ENCODE peak calls at places on chromosomes 6 and 20, in five cellular contexts. V is fibroblast of lung, A is esophagus squamous epithelium, Z is neural progenitor cell, U is psoas muscle. Q is an unnamed sample. For H3K9me3 and H3K36me3, the result is how much of the 10 kb centered on the place peaks cover.

GRCh38 chr20:38209736-38210405 is 44.8 kb upstream of the TGM2 start:
- DNase-seq in Z (no peak), V (no peak), U (no peak), A (no peak), Q (peak)

GRCh38 chr20:48180637-48181036 is 395.4 kb upstream of the SULF2 start:
- DNase-seq in Z (no peak), A (no peak), U (no peak), V (peak), Q (peak)

GRCh38 chr6:98833101-98834059 is 994 bp upstream of the POU3F2 start:
- DNase-seq in Z (peak), U (no peak), V (peak), A (no peak), Q (peak)

GRCh38 chr6:158654498-158654897 is 4.6 kb downstream of the SYTL3 start:
- DNase-seq in A (peak), V (peak), Z (no peak), U (peak), Q (peak)

GRCh38 chr6:56604186-56604585 is 38.5 kb downstream of the DST start:
- DNase-seq in A (no peak), U (no peak), Z (no peak), V (no peak), Q (no peak)

GRCh38 chr20:35909176-35909575 is 45.1 kb downstream of the SCAND1 start:
- DNase-seq in U (no peak), V (no peak), Z (no peak), A (no peak), Q (no peak)

GRCh38 chr6:114096553-114097172 is 125.7 kb upstream of the HDAC2 start:
- DNase-seq in V (peak), U (no peak), A (no peak), Z (peak), Q (no peak)

GRCh38 chr6:37302086-37302686 is 44.2 kb upstream of the TMEM217 start:
- DNase-seq in U (no peak), V (no peak), Z (no peak), A (no peak), Q (no peak)

GRCh38 chr6:159943101-159943632 is 25.7 kb upstream of the IGF2R start:
- DNase-seq in V (peak), A (no peak), U (peak), Z (no peak), Q (no peak)

GRCh38 chr6:74041420-74041819 is 345.4 kb downstream of the CD109 start:
- DNase-seq in U (peak), A (no peak), V (no peak), Z (peak), Q (no peak)

GRCh38 chr6:128452713-128453112 is 67.7 kb downstream of the PTPRK start:
- DNase-seq in V (no peak), A (no peak), U (no peak), Z (no peak), Q (no peak)

GRCh38 chr6:166697113-166697512 is 70.1 kb upstream of the RPS6KA2 start:
- DNase-seq in U (no peak), Z (no peak), V (no peak), A (no peak), Q (no peak)

GRCh38 chr20:50281831-50282591 is 91.4 kb downstream of the CEBPB start:
- DNase-seq in V (no peak), U (no peak), A (no peak), Z (peak), Q (no peak)

GRCh38 chr6:14717307-14717706 is 528.6 kb upstream of the JARID2 start:
- DNase-seq in Z (no peak), U (no peak), V (no peak), A (no peak), Q (no peak)

GRCh38 chr6:36642913-36643817 is 35.3 kb upstream of the CDKN1A start:
- DNase-seq in U (peak), A (no peak), V (peak), Z (no peak), Q (peak)

GRCh38 chr6:121354764-121355163 is 20.5 kb upstream of the TBC1D32 start:
- DNase-seq in Z (no peak), V (no peak), U (no peak), A (no peak), Q (no peak)

GRCh38 chr6:158564243-158565121 is 4.6 kb downstream of the TMEM181 start:
- DNase-seq in V (no peak), A (no peak), Z (no peak), U (no peak), Q (no peak)

GRCh38 chr20:58141971-58142842 is 86.2 kb downstream of the ANKRD60 start:
- DNase-seq in U (no peak), V (no peak), A (no peak), Z (no peak), Q (no peak)

GRCh38 chr20:31566658-31567379 is 38.3 kb upstream of the ID1 start:
- DNase-seq in V (peak), A (no peak), Z (no peak), U (no peak), Q (no peak)

GRCh38 chr6:100461273-100461919 is 3.3 kb downstream of the SIM1 start:
- DNase-seq in V (peak), A (no peak), Z (peak), U (peak), Q (peak)

GRCh38 chr6:114997813-114998292 is 655.0 kb upstream of the HS3ST5 start:
- DNase-seq in V (no peak), Z (no peak), A (no peak), U (no peak), Q (no peak)

GRCh38 chr6:27178001-27178730 is 69.3 kb upstream of the PRSS16 start:
- DNase-seq in Z (peak), A (no peak), V (peak), U (no peak), Q (peak)

GRCh38 chr6:41921712-41921998 is 356 bp downstream of the BYSL start:
- DNase-seq in Z (no peak), U (no peak), A (no peak), V (no peak), Q (peak)

GRCh38 chr6:135043854-135044253 is 10.8 kb downstream of the HBS1L start:
- DNase-seq in V (peak), Z (no peak), A (no peak), U (no peak), Q (no peak)

GRCh38 chr20:32468860-32469259 is 110.7 kb downstream of the ASXL1 start:
- DNase-seq in U (no peak), Z (no peak), V (no peak), A (no peak), Q (no peak)

GRCh38 chr6:158730175-158730907 is 80.5 kb downstream of the SYTL3 start:
- DNase-seq in V (no peak), Z (peak), A (no peak), U (no peak), Q (no peak)

GRCh38 chr6:37123957-37124729 is 45.8 kb upstream of the PIM1 start:
- DNase-seq in A (no peak), V (no peak), U (no peak), Z (no peak), Q (no peak)

GRCh38 chr20:42281801-42282200 is 663.6 kb upstream of the CHD6 start:
- DNase-seq in Z (no peak), U (no peak), A (no peak), V (no peak), Q (no peak)

GRCh38 chr6:104789770-104790190 is 69.9 kb downstream of the HACE1 start:
- DNase-seq in V (peak), U (no peak), Z (no peak), A (no peak), Q (no peak)

GRCh38 chr20:37071481-37071911 is 24.3 kb downstream of the RBL1 start:
- DNase-seq in U (no peak), V (peak), A (no peak), Z (no peak), Q (peak)

DNA sequence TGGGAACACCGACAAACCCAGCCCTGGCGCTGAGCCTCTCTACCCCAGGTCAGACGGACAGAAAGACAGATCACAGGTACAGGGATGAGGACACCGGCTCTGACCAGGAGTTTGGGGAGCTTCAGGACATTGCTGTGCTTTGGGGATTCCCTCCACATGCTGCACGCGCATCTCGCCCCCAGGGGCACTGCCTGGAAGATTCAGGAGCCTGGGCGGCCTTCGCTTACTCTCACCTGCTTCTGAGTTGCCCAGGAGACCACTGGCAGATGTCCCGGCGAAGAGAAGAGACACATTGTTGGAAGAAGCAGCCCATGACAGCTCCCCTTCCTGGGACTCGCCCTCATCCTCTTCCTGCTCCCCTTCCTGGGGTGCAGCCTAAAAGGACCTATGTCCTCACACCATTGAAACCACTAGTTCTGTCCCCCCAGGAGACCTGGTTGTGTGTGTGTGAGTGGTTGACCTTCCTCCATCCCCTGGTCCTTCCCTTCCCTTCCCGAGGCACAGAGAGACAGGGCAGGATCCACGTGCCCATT is 15.3 kb downstream of the VEGFA start:
- DNase-seq in A (no peak), V (no peak), U (no peak), Z (no peak), Q (no peak)
- H3K4me3 ChIP-seq in A (no peak), V (no peak), U (no peak), Z (no peak), Q (no peak)

GRCh38 chr6:110557226-110557625 is 80.8 kb upstream of the SLC22A16 start:
- DNase-seq in Z (no peak), V (no peak), U (no peak), A (no peak), Q (no peak)
- H3K9me3 ChIP-seq in Z (under half), V (under half), U (under half), A (under half), Q (under half)

GRCh38 chr6:167975449-167975848 is 22.0 kb upstream of the KIF25 start:
- DNase-seq in Z (no peak), A (no peak), U (no peak), V (no peak), Q (no peak)
- H3K36me3 ChIP-seq in Z (under half), A (under half), U (under half), V (under half), Q (under half)

DNA sequence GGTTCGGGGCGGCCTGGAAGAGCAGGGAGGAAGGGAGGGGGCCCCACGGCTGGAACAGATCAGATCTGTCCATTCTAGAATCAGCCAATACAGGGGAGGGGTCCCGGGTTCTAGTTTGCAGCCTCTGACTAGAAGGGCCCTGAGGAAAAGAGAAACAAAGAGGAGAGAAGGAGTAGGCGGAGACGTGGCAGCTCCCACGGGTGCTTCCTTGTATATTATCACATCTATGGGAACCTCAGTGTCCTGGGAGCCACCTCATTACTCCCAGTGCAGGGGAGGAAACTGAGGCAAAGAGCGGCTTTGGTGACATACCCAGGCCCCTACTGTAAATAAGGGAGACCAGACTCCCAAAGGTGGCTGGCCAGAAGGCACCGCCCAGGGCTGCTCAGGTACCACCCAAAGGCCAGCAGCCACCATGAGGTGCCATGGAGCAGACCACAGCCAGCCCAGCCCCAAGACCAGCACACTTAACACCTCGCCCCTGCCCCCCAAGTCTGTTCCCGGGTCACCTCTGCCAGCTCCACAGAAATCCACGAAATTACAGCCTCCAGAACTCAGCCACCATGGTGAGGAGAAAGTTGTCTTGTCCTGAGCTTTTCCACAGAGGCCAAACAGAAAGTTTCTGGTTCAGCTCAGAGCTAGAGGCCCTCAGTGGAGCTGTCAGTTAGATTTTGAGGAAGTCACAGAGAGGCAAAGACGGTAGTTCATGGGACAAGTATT is 2.1 kb downstream of the ZC3H12D start:
- DNase-seq in U (no peak), V (no peak), Z (no peak), A (no peak), Q (no peak)
- H3K4me3 ChIP-seq in U (peak), V (no peak), Z (no peak), A (peak), Q (no peak)

GRCh38 chr6:338815-339262 is 46.6 kb downstream of the DUSP22 start:
- DNase-seq in Z (no peak), V (no peak), A (no peak), U (no peak), Q (no peak)

GRCh38 chr6:339480-339879 is 47.2 kb downstream of the DUSP22 start:
- DNase-seq in V (no peak), Z (no peak), U (no peak), A (no peak), Q (no peak)

GRCh38 chr6:335572-335971 is 43.3 kb downstream of the DUSP22 start:
- DNase-seq in U (no peak), V (no peak), Z (peak), A (no peak), Q (no peak)

GRCh38 chr6:336159-337114 is 44.1 kb downstream of the DUSP22 start:
- DNase-seq in U (no peak), A (no peak), V (no peak), Z (no peak), Q (no peak)

DNA sequence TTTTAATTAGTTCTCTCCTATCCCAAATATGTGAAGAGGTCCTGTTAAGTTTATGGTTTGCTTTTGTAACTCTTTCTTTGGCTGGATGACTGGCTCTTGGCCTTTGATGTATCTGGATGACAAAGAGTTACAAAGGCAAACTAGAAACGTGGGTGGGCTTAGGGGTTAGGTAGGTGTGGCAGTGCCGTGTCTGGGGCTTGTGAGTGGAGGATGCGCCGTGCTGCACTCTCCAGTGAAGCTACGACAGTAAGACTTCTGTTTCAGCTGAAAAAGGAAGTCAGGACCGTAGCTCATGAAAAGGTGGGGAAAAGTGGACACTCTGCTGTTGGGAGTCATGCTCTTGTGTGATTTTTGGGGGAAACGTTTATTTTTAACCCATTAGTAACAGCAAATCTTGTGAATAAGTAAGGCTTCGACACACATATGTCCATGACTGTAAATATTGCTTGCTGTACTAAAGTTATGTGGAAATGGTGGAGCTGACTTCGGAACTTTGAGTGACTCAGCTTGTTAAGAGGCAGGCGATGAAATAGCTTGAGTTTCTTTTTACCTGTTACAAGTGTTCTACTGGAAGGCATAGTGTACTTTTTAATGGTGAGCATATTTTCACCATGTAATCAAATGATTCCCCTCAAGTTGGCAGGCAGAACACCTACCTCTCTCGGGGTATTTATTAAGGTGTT is 45.6 kb downstream of the DUSP22 start:
- DNase-seq in A (no peak), Z (no peak), V (no peak), U (no peak), Q (no peak)
- H3K9me3 ChIP-seq in A (under half), Z (under half), V (under half), U (under half), Q (under half)

Q was measured in MG63.